ENCODE peak calls at places on chromosomes 13 and 19, in nine cellular contexts. J is iris pigment epithelial cell; B is stimulated activated CD4-positive, alpha-beta T cell treated with anti-CD3 and anti-CD28 coated beads, Interleukin-15, amount 100 ng/mL, for 48 hours; W is K562; X is EL; M is IMR-90; K is HCT116; O is right lobe of liver; A is Kasumi-1. H is an unnamed sample.
A peak's percentile ranks its signal among the peaks of the same experiment; 100 is the strongest.

GRCh38 chr19:55080915-55081772 is 5.5 kb downstream of the EPS8L1 start:
- DNase-seq in J (peak; percentile 81), B (peak; percentile 89), W (peak; percentile 96), X (peak; percentile 60), M (peak; percentile 44), K (peak; percentile 86), O (peak; percentile 61), A (peak; percentile 89), H (no peak)

GRCh38 chr19:7540761-7541480 is 5.4 kb downstream of the PNPLA6 start:
- DNase-seq in J (peak; percentile 54), B (peak; percentile 39), W (peak; percentile 80), X (peak; percentile 33), M (peak; percentile 65), K (peak; percentile 36), O (peak; percentile 48), A (no peak), H (no peak)

GRCh38 chr13:47455581-47455980 is 545.5 kb downstream of the SUCLA2 start:
- DNase-seq in J (no peak), B (no peak), W (no peak), X (peak; percentile 37), M (no peak), K (no peak), O (no peak), A (peak; percentile 19), H (no peak)

GRCh38 chr13:22592515-22592914 is 588.3 kb upstream of the SGCG start:
- DNase-seq in J (peak; percentile 3), B (no peak), W (no peak), X (no peak), M (peak; percentile 0), K (no peak), O (no peak), A (no peak), H (no peak)

GRCh38 chr19:16197188-16197621 is 506 bp upstream of the AP1M1 start:
- DNase-seq in J (peak; percentile 84), B (no peak), W (no peak), X (peak; percentile 89), M (peak; percentile 92), K (no peak), O (no peak), A (no peak), H (peak; percentile 92)

GRCh38 chr13:102707465-102707864 is 12.6 kb upstream of the METTL21C start:
- DNase-seq in J (peak; percentile 88), B (no peak), W (no peak), X (peak; percentile 93), M (peak; percentile 94), K (no peak), O (no peak), A (no peak), H (no peak)

GRCh38 chr13:20702945-20703784 is at the start of gene IL17D:
- DNase-seq in J (no peak), B (no peak), W (peak; percentile 26), X (peak; percentile 34), M (no peak), K (no peak), O (no peak), A (no peak), H (peak; percentile 5)

GRCh38 chr13:108663710-108664109 is 34.3 kb downstream of the MYO16 start:
- DNase-seq in J (no peak), B (no peak), W (no peak), X (no peak), M (no peak), K (no peak), O (no peak), A (no peak), H (no peak)

GRCh38 chr19:39038098-39038497 is 5.7 kb upstream of the FBXO27 start:
- DNase-seq in J (peak; percentile 63), B (no peak), W (peak; percentile 78), X (peak; percentile 49), M (peak; percentile 25), K (peak; percentile 37), O (peak; percentile 71), A (no peak), H (no peak)

GRCh38 chr13:29901714-29902631 is 51.6 kb upstream of the UBL3 start:
- DNase-seq in J (peak; percentile 98), B (no peak), W (no peak), X (peak; percentile 94), M (peak; percentile 97), K (no peak), O (no peak), A (peak; percentile 32), H (peak; percentile 84)

GRCh38 chr13:111303559-111303958 is 16.9 kb upstream of the TEX29 start:
- DNase-seq in J (no peak), B (no peak), W (no peak), X (no peak), M (no peak), K (no peak), O (no peak), A (no peak), H (no peak)

GRCh38 chr13:41648314-41648935 is 191.1 kb downstream of the RGCC start:
- DNase-seq in J (peak; percentile 86), B (no peak), W (no peak), X (peak; percentile 13), M (peak; percentile 72), K (peak; percentile 80), O (no peak), A (no peak), H (no peak)

GRCh38 chr19:40139533-40140287 is 49.0 kb upstream of the ZNF780A start:
- DNase-seq in J (peak; percentile 54), B (no peak), W (peak; percentile 47), X (peak; percentile 45), M (peak; percentile 63), K (peak; percentile 48), O (no peak), A (peak; percentile 64), H (peak; percentile 54)

GRCh38 chr13:50526771-50527567 is 316.5 kb downstream of the DLEU7 start:
- DNase-seq in J (no peak), B (no peak), W (no peak), X (no peak), M (no peak), K (no peak), O (no peak), A (no peak), H (no peak)

GRCh38 chr13:40204246-40204645 is 462.2 kb downstream of the FOXO1 start:
- DNase-seq in J (no peak), B (no peak), W (no peak), X (no peak), M (no peak), K (no peak), O (no peak), A (no peak), H (no peak)

GRCh38 chr13:52706074-52706473 is 33.5 kb downstream of the CNMD start:
- DNase-seq in J (no peak), B (no peak), W (no peak), X (no peak), M (no peak), K (no peak), O (no peak), A (no peak), H (no peak)

GRCh38 chr13:33016414-33017409 is at the start of gene KL:
- DNase-seq in J (no peak), B (no peak), W (no peak), X (peak; percentile 13), M (no peak), K (no peak), O (peak; percentile 48), A (no peak), H (no peak)

GRCh38 chr13:30346789-30347167 is 39.4 kb upstream of the KATNAL1 start:
- DNase-seq in J (no peak), B (no peak), W (no peak), X (no peak), M (no peak), K (no peak), O (no peak), A (no peak), H (no peak)

GRCh38 chr13:52345048-52345447 is 60.9 kb downstream of the THSD1 start:
- DNase-seq in J (peak; percentile 61), B (no peak), W (no peak), X (peak; percentile 15), M (peak; percentile 47), K (no peak), O (no peak), A (no peak), H (no peak)

GRCh38 chr19:32357720-32358119 is 12.3 kb downstream of the ZNF507 start:
- DNase-seq in J (no peak), B (no peak), W (no peak), X (no peak), M (no peak), K (no peak), O (no peak), A (no peak), H (no peak)

GRCh38 chr19:21101511-21102242 is 19.7 kb downstream of the ZNF714 start:
- DNase-seq in J (peak; percentile 57), B (no peak), W (no peak), X (no peak), M (peak; percentile 37), K (no peak), O (no peak), A (no peak), H (no peak)

GRCh38 chr13:88919970-88920628 is 1248.9 kb downstream of the SLITRK5 start:
- DNase-seq in J (no peak), B (peak; percentile 23), W (no peak), X (no peak), M (no peak), K (no peak), O (no peak), A (peak; percentile 86), H (no peak)

GRCh38 chr19:48424694-48425219 is 21.0 kb upstream of the GRWD1 start:
- DNase-seq in J (peak; percentile 77), B (no peak), W (peak; percentile 73), X (peak; percentile 77), M (peak; percentile 72), K (no peak), O (no peak), A (peak; percentile 58), H (peak; percentile 58)

GRCh38 chr13:41700790-41701310 is 243.5 kb downstream of the RGCC start:
- DNase-seq in J (peak; percentile 39), B (no peak), W (peak; percentile 8), X (peak; percentile 67), M (peak; percentile 66), K (no peak), O (no peak), A (peak; percentile 72), H (no peak)

GRCh38 chr19:14476663-14477401 is 1.7 kb upstream of the PTGER1 start:
- DNase-seq in J (peak; percentile 95), B (no peak), W (peak; percentile 61), X (peak; percentile 57), M (peak; percentile 88), K (peak; percentile 48), O (no peak), A (no peak), H (peak; percentile 92)

GRCh38 chr19:51514866-51515481 is 13.4 kb upstream of the SIGLEC12 start:
- DNase-seq in J (peak; percentile 52), B (peak; percentile 12), W (peak; percentile 74), X (peak; percentile 51), M (peak; percentile 48), K (peak; percentile 47), O (no peak), A (peak; percentile 72), H (no peak)

GRCh38 chr19:8618751-8619150 is 8.2 kb upstream of the ADAMTS10 start:
- DNase-seq in J (no peak), B (no peak), W (no peak), X (peak; percentile 28), M (no peak), K (peak; percentile 50), O (no peak), A (no peak), H (no peak)

GRCh38 chr13:36344173-36344572 is 2.0 kb downstream of the SPART start:
- DNase-seq in J (peak; percentile 92), B (no peak), W (peak; percentile 19), X (peak; percentile 52), M (peak; percentile 70), K (no peak), O (no peak), A (no peak), H (no peak)

GRCh38 chr13:114020750-114021463 is 47.0 kb upstream of the C13orf46 start:
- DNase-seq in J (no peak), B (no peak), W (no peak), X (no peak), M (no peak), K (no peak), O (no peak), A (no peak), H (no peak)

H was measured in PC-9.